ENCODE peak calls at places on chromosomes 7 and 10, in nine cellular contexts. L is left ventricle myocardium inferior, S is breast epithelium, D is pancreas, K is heart right ventricle, X is progenitor cell of endocrine pancreas, T is kidney epithelial cell, I is choroid plexus epithelial cell, W is cardiac muscle cell. M is an unnamed sample.

GRCh38 chr10:110610308-110610774 is 33.8 kb upstream of the RBM20 start:
- DNase-seq in L (no peak), S (no peak), D (no peak), K (no peak), X (peak), T (no peak), I (peak), W (peak), M (no peak)

GRCh38 chr10:48819806-48820205 is 119.8 kb downstream of the LRRC18 start:
- DNase-seq in L (no peak), S (no peak), D (no peak), K (no peak), X (no peak), T (no peak), I (no peak), W (no peak), M (no peak)

GRCh38 chr10:7525314-7526016 is 114.6 kb upstream of the SFMBT2 start:
- DNase-seq in L (no peak), S (no peak), D (no peak), K (no peak), X (peak), T (no peak), I (peak), W (peak), M (no peak)

GRCh38 chr7:90919766-90920165 is 323.6 kb downstream of the CDK14 start:
- DNase-seq in L (no peak), S (no peak), D (no peak), K (no peak), X (no peak), T (no peak), I (no peak), W (no peak), M (no peak)

GRCh38 chr10:60943372-60944158 is 420 bp downstream of the RHOBTB1 start:
- DNase-seq in L (peak), S (peak), D (peak), K (peak), X (peak), T (no peak), I (peak), W (peak), M (peak)

GRCh38 chr7:157496426-157497275 is 159.8 kb downstream of the DNAJB6 start:
- DNase-seq in L (no peak), S (no peak), D (no peak), K (no peak), X (no peak), T (no peak), I (no peak), W (no peak), M (no peak)

GRCh38 chr10:75655791-75656451 is 224.5 kb downstream of the LRMDA start:
- DNase-seq in L (no peak), S (no peak), D (no peak), K (no peak), X (no peak), T (no peak), I (peak), W (peak), M (no peak)

GRCh38 chr10:98257961-98258360 is 10.0 kb downstream of the LOXL4 start:
- DNase-seq in L (no peak), S (no peak), D (no peak), K (no peak), X (no peak), T (no peak), I (no peak), W (no peak), M (no peak)

GRCh38 chr10:124640538-124641231 is 103.5 kb downstream of the FAM53B start:
- DNase-seq in L (no peak), S (no peak), D (peak), K (peak), X (no peak), T (no peak), I (no peak), W (peak), M (no peak)

GRCh38 chr7:21960922-21961321 is 15.2 kb upstream of the CDCA7L start:
- DNase-seq in L (no peak), S (no peak), D (no peak), K (no peak), X (no peak), T (peak), I (peak), W (peak), M (no peak)

GRCh38 chr10:71237843-71238623 is 25.7 kb downstream of the UNC5B start:
- DNase-seq in L (no peak), S (no peak), D (peak), K (no peak), X (no peak), T (no peak), I (no peak), W (no peak), M (no peak)

GRCh38 chr10:124346831-124347230 is 71.9 kb downstream of the OAT start:
- DNase-seq in L (no peak), S (no peak), D (no peak), K (no peak), X (no peak), T (no peak), I (no peak), W (no peak), M (no peak)

GRCh38 chr10:71357792-71358265 is 38.8 kb downstream of the SLC29A3 start:
- DNase-seq in L (no peak), S (no peak), D (no peak), K (no peak), X (no peak), T (no peak), I (peak), W (peak), M (no peak)

GRCh38 chr10:132489704-132490534 is 47.7 kb upstream of the INPP5A start:
- DNase-seq in L (no peak), S (peak), D (no peak), K (no peak), X (no peak), T (no peak), I (no peak), W (no peak), M (no peak)

GRCh38 chr7:138023618-138024333 is 21.9 kb upstream of the CREB3L2 start:
- DNase-seq in L (no peak), S (no peak), D (no peak), K (no peak), X (no peak), T (no peak), I (no peak), W (no peak), M (no peak)

GRCh38 chr7:1562126-1562525 is 6.1 kb upstream of the TMEM184A start:
- DNase-seq in L (no peak), S (no peak), D (no peak), K (no peak), X (no peak), T (no peak), I (no peak), W (no peak), M (no peak)

GRCh38 chr10:80183436-80183835 is 21.9 kb downstream of the ANXA11 start:
- DNase-seq in L (no peak), S (no peak), D (no peak), K (no peak), X (no peak), T (no peak), I (no peak), W (no peak), M (no peak)

GRCh38 chr7:14596421-14596820 is 306.1 kb downstream of the DGKB start:
- DNase-seq in L (no peak), S (no peak), D (no peak), K (no peak), X (no peak), T (no peak), I (peak), W (no peak), M (no peak)

GRCh38 chr10:97279121-97279815 is 13.2 kb downstream of the ARHGAP19 start:
- DNase-seq in L (no peak), S (no peak), D (no peak), K (no peak), X (no peak), T (no peak), I (peak), W (peak), M (no peak)

GRCh38 chr7:158001003-158001402 is 586.6 kb downstream of the PTPRN2 start:
- DNase-seq in L (no peak), S (no peak), D (peak), K (no peak), X (no peak), T (no peak), I (no peak), W (no peak), M (no peak)

GRCh38 chr7:123748171-123748733 is 551 bp downstream of the WASL start:
- DNase-seq in L (peak), S (no peak), D (peak), K (peak), X (peak), T (no peak), I (peak), W (peak), M (no peak)

GRCh38 chr7:47181609-47182264 is 400.2 kb downstream of the TNS3 start:
- DNase-seq in L (peak), S (no peak), D (peak), K (no peak), X (no peak), T (no peak), I (no peak), W (no peak), M (no peak)

GRCh38 chr7:150903627-150904026 is 51.3 kb downstream of the AOC1 start:
- DNase-seq in L (peak), S (no peak), D (peak), K (peak), X (no peak), T (no peak), I (peak), W (no peak), M (no peak)

GRCh38 chr7:84492565-84493034 is 298.0 kb upstream of the SEMA3A start:
- DNase-seq in L (no peak), S (no peak), D (no peak), K (no peak), X (no peak), T (no peak), I (peak), W (no peak), M (no peak)

GRCh38 chr10:2949948-2950354 is 117.4 kb upstream of the PFKP start:
- DNase-seq in L (no peak), S (no peak), D (no peak), K (no peak), X (no peak), T (peak), I (no peak), W (no peak), M (no peak)

GRCh38 chr7:141974831-141975230 is 1.3 kb upstream of the TAS2R38 start:
- DNase-seq in L (no peak), S (no peak), D (no peak), K (no peak), X (no peak), T (no peak), I (peak), W (no peak), M (no peak)

GRCh38 chr10:122553341-122553740 is 7.2 kb upstream of the DMBT1 start:
- DNase-seq in L (no peak), S (no peak), D (no peak), K (no peak), X (no peak), T (no peak), I (peak), W (peak), M (no peak)

GRCh38 chr10:62025901-62026879 is 124.7 kb downstream of the ARID5B start:
- DNase-seq in L (no peak), S (no peak), D (no peak), K (no peak), X (no peak), T (no peak), I (no peak), W (peak), M (no peak)

GRCh38 chr7:82701941-82702340 is 258.4 kb upstream of the CACNA2D1 start:
- DNase-seq in L (no peak), S (no peak), D (no peak), K (no peak), X (no peak), T (no peak), I (no peak), W (no peak), M (no peak)

GRCh38 chr7:111192614-111193053 is 101.7 kb downstream of the LRRN3 start:
- DNase-seq in L (no peak), S (no peak), D (no peak), K (no peak), X (no peak), T (no peak), I (no peak), W (no peak), M (no peak)

GRCh38 chr7:150322114-150322832 is 882 bp upstream of the LRRC61 start:
- DNase-seq in L (no peak), S (no peak), D (no peak), K (no peak), X (no peak), T (no peak), I (no peak), W (no peak), M (no peak)

GRCh38 chr10:61251089-61251488 is 202.1 kb downstream of the TMEM26 start:
- DNase-seq in L (no peak), S (no peak), D (no peak), K (no peak), X (no peak), T (no peak), I (no peak), W (no peak), M (no peak)

GRCh38 chr7:41648506-41648905 is 54.4 kb downstream of the INHBA start:
- DNase-seq in L (no peak), S (no peak), D (no peak), K (no peak), X (no peak), T (no peak), I (no peak), W (no peak), M (no peak)
- TF ChIP-seq CTCF in L (no peak), S (no peak), D (no peak), K (no peak), X (no peak), T (no peak), I (no peak), W (no peak), M (no peak)

GRCh38 chr7:114663502-114663901 is 248.9 kb downstream of the FOXP2 start:
- DNase-seq in L (no peak), S (no peak), D (no peak), K (no peak), X (no peak), T (no peak), I (peak), W (peak), M (no peak)
- TF ChIP-seq CTCF in L (peak), S (no peak), D (no peak), K (no peak), X (peak), T (peak), I (peak), W (peak), M (no peak)

GRCh38 chr7:132613737-132614136 is 37.5 kb upstream of the PLXNA4 start:
- DNase-seq in L (no peak), S (no peak), D (no peak), K (no peak), X (no peak), T (no peak), I (no peak), W (no peak), M (no peak)

GRCh38 chr7:132611056-132611455 is 34.8 kb upstream of the PLXNA4 start:
- DNase-seq in L (no peak), S (no peak), D (no peak), K (no peak), X (no peak), T (no peak), I (no peak), W (no peak), M (no peak)

GRCh38 chr7:132618956-132619305 is 42.7 kb upstream of the PLXNA4 start:
- DNase-seq in L (no peak), S (no peak), D (no peak), K (no peak), X (no peak), T (peak), I (peak), W (peak), M (no peak)

GRCh38 chr7:132618271-132618955 is 42.1 kb upstream of the PLXNA4 start:
- DNase-seq in L (no peak), S (no peak), D (no peak), K (no peak), X (no peak), T (no peak), I (no peak), W (peak), M (no peak)

GRCh38 chr7:132614428-132615076 is 38.3 kb upstream of the PLXNA4 start:
- DNase-seq in L (peak), S (no peak), D (no peak), K (peak), X (no peak), T (no peak), I (peak), W (peak), M (no peak)
- TF ChIP-seq CTCF in L (peak), S (no peak), D (no peak), K (no peak), X (peak), T (peak), I (peak), W (peak), M (no peak)

GRCh38 chr7:16695621-16696237 is 49.7 kb downstream of the BZW2 start:
- DNase-seq in L (no peak), S (no peak), D (no peak), K (no peak), X (peak), T (peak), I (peak), W (peak), M (no peak)
- TF ChIP-seq CTCF in L (peak), S (peak), D (no peak), K (peak), X (peak), T (peak), I (peak), W (peak), M (no peak)

GRCh38 chr10:79049931-79050895 is 18.6 kb upstream of the ZMIZ1 start:
- DNase-seq in L (peak), S (peak), D (peak), K (no peak), X (no peak), T (no peak), I (no peak), W (no peak), M (no peak)
- TF ChIP-seq CTCF in L (no peak), S (no peak), D (no peak), K (no peak), X (no peak), T (no peak), I (no peak), W (no peak), M (no peak)

GRCh38 chr7:71746004-71746403 is 614.1 kb downstream of the GALNT17 start:
- DNase-seq in L (no peak), S (no peak), D (no peak), K (no peak), X (no peak), T (no peak), I (no peak), W (no peak), M (no peak)
- TF ChIP-seq CTCF in L (no peak), S (no peak), D (no peak), K (no peak), X (no peak), T (no peak), I (no peak), W (no peak), M (no peak)

GRCh38 chr10:26554246-26554645 is 116.1 kb downstream of the APBB1IP start:
- DNase-seq in L (no peak), S (no peak), D (no peak), K (no peak), X (no peak), T (no peak), I (no peak), W (no peak), M (no peak)

GRCh38 chr10:26555719-26556368 is 117.7 kb downstream of the APBB1IP start:
- DNase-seq in L (peak), S (no peak), D (no peak), K (no peak), X (no peak), T (peak), I (peak), W (peak), M (no peak)

GRCh38 chr10:26550774-26551526 is 112.8 kb downstream of the APBB1IP start:
- DNase-seq in L (no peak), S (no peak), D (no peak), K (no peak), X (no peak), T (no peak), I (no peak), W (peak), M (no peak)
- TF ChIP-seq CTCF in L (no peak), S (no peak), D (no peak), K (no peak), X (no peak), T (no peak), I (no peak), W (no peak), M (no peak)